ENCODE peak calls at places on chromosomes 4 and X, in ten cellular contexts. C, Z, N, R, W, I, G, P, L and T are unnamed samples.

GRCh38 chr4:8404791-8405515 is 35.6 kb downstream of the ACOX3 start:
- DNase-seq in C (no peak), Z (no peak), N (no peak), R (no peak), W (no peak), I (no peak), G (no peak), P (no peak), L (no peak), T (no peak)

GRCh38 chr4:88251914-88252313 is 32.4 kb downstream of the PPM1K start:
- DNase-seq in C (no peak), Z (no peak), N (no peak), R (no peak), W (no peak), I (no peak), G (no peak), P (no peak), L (no peak), T (no peak)

GRCh38 chrX:107678957-107679740 is 50.8 kb downstream of the PRPS1 start:
- DNase-seq in C (peak), Z (no peak), N (peak), R (peak), W (peak), I (peak), G (peak), P (peak), L (peak), T (no peak)

GRCh38 chr4:5206391-5206790 is 155.1 kb downstream of the STK32B start:
- DNase-seq in C (no peak), Z (no peak), N (no peak), R (peak), W (no peak), I (peak), G (peak), P (no peak), L (no peak), T (no peak)

GRCh38 chr4:105107105-105107856 is 39.4 kb upstream of the TET2 start:
- DNase-seq in C (no peak), Z (no peak), N (no peak), R (no peak), W (no peak), I (no peak), G (no peak), P (no peak), L (no peak), T (no peak)

GRCh38 chr4:158781963-158782362 is 13.1 kb downstream of the FNIP2 start:
- DNase-seq in C (no peak), Z (no peak), N (no peak), R (no peak), W (no peak), I (no peak), G (no peak), P (no peak), L (no peak), T (no peak)

GRCh38 chr4:21450331-21450730 is 498.2 kb downstream of the KCNIP4 start:
- DNase-seq in C (no peak), Z (no peak), N (no peak), R (no peak), W (no peak), I (no peak), G (no peak), P (no peak), L (no peak), T (no peak)

GRCh38 chrX:134013092-134013497 is 27.7 kb upstream of the GPC3 start:
- DNase-seq in C (no peak), Z (no peak), N (no peak), R (peak), W (peak), I (peak), G (peak), P (no peak), L (no peak), T (no peak)

GRCh38 chrX:40168183-40169015 is 70.6 kb upstream of the BCOR start:
- DNase-seq in C (no peak), Z (peak), N (no peak), R (no peak), W (no peak), I (no peak), G (peak), P (no peak), L (no peak), T (no peak)

GRCh38 chrX:41452972-41453371 is 5.8 kb downstream of the NYX start:
- DNase-seq in C (no peak), Z (no peak), N (no peak), R (peak), W (no peak), I (no peak), G (no peak), P (no peak), L (no peak), T (no peak)

GRCh38 chr4:30553721-30554120 is 166.4 kb upstream of the PCDH7 start:
- DNase-seq in C (no peak), Z (no peak), N (no peak), R (no peak), W (no peak), I (peak), G (no peak), P (no peak), L (no peak), T (no peak)

GRCh38 chr4:73976716-73977115 is 5.1 kb downstream of the PF4 start:
- DNase-seq in C (no peak), Z (no peak), N (no peak), R (peak), W (no peak), I (peak), G (no peak), P (no peak), L (no peak), T (no peak)

GRCh38 chr4:174061026-174061425 is 222.4 kb downstream of the FBXO8 start:
- DNase-seq in C (no peak), Z (no peak), N (no peak), R (no peak), W (no peak), I (peak), G (no peak), P (no peak), L (no peak), T (no peak)

GRCh38 chrX:50903387-50904027 is 7.0 kb upstream of the BMP15 start:
- DNase-seq in C (no peak), Z (peak), N (no peak), R (peak), W (peak), I (peak), G (no peak), P (no peak), L (peak), T (no peak)

GRCh38 chrX:14073561-14073960 is 43.9 kb upstream of the GEMIN8 start:
- DNase-seq in C (no peak), Z (no peak), N (no peak), R (no peak), W (no peak), I (peak), G (no peak), P (no peak), L (no peak), T (no peak)

GRCh38 chr4:115090483-115091075 is 22.8 kb downstream of the NDST4 start:
- DNase-seq in C (no peak), Z (peak), N (no peak), R (peak), W (peak), I (peak), G (no peak), P (no peak), L (no peak), T (no peak)

GRCh38 chrX:116239944-116240391 is 69.4 kb downstream of the AGTR2 start:
- DNase-seq in C (no peak), Z (no peak), N (no peak), R (peak), W (peak), I (peak), G (no peak), P (no peak), L (no peak), T (no peak)

GRCh38 chr4:66590488-66591215 is 920.4 kb upstream of the EPHA5 start:
- DNase-seq in C (no peak), Z (no peak), N (no peak), R (peak), W (no peak), I (peak), G (no peak), P (no peak), L (no peak), T (no peak)

GRCh38 chr4:33715996-33716395 is 2528.3 kb downstream of the ARAP2 start:
- DNase-seq in C (no peak), Z (no peak), N (no peak), R (peak), W (peak), I (peak), G (no peak), P (no peak), L (no peak), T (no peak)

GRCh38 chr4:177660223-177660622 is 218.0 kb upstream of the AGA start:
- DNase-seq in C (no peak), Z (no peak), N (no peak), R (no peak), W (no peak), I (no peak), G (no peak), P (no peak), L (no peak), T (no peak)

GRCh38 chr4:82125170-82125862 is 248.5 kb downstream of the HNRNPD start:
- DNase-seq in C (no peak), Z (no peak), N (no peak), R (no peak), W (no peak), I (no peak), G (no peak), P (no peak), L (no peak), T (no peak)

GRCh38 chr4:97770222-97770621 is 373.1 kb downstream of the STPG2 start:
- DNase-seq in C (no peak), Z (no peak), N (no peak), R (no peak), W (no peak), I (no peak), G (no peak), P (no peak), L (no peak), T (no peak)

GRCh38 chr4:142435599-142436235 is 410.4 kb downstream of the INPP4B start:
- DNase-seq in C (peak), Z (peak), N (no peak), R (no peak), W (no peak), I (no peak), G (no peak), P (no peak), L (no peak), T (no peak)

GRCh38 chrX:2640436-2641150 is 50.5 kb upstream of the CD99 start:
- DNase-seq in C (no peak), Z (no peak), N (no peak), R (no peak), W (no peak), I (no peak), G (no peak), P (no peak), L (no peak), T (no peak)

GRCh38 chr4:141636771-141637460 is 533 bp downstream of the IL15 start:
- DNase-seq in C (peak), Z (peak), N (peak), R (peak), W (peak), I (peak), G (peak), P (peak), L (peak), T (no peak)

GRCh38 chr4:128660361-128660964 is 149.0 kb upstream of the JADE1 start:
- DNase-seq in C (no peak), Z (no peak), N (no peak), R (peak), W (no peak), I (peak), G (peak), P (no peak), L (no peak), T (no peak)

GRCh38 chrX:72100824-72101351 is 30.8 kb downstream of the RTL5 start:
- DNase-seq in C (peak), Z (no peak), N (peak), R (no peak), W (no peak), I (no peak), G (no peak), P (peak), L (no peak), T (peak)

GRCh38 chrX:31423575-31424284 is 351.9 kb upstream of the FTHL17 start:
- DNase-seq in C (peak), Z (peak), N (no peak), R (peak), W (peak), I (peak), G (peak), P (no peak), L (peak), T (no peak)

GRCh38 chr4:38306482-38307071 is 346.4 kb downstream of the PTTG2 start:
- DNase-seq in C (no peak), Z (no peak), N (no peak), R (no peak), W (no peak), I (no peak), G (no peak), P (no peak), L (no peak), T (peak)
- H3K4me3 ChIP-seq in C (no peak), Z (no peak), N (peak), R (no peak), W (no peak), I (no peak), G (no peak), P (no peak), L (no peak), T (no peak)

DNA sequence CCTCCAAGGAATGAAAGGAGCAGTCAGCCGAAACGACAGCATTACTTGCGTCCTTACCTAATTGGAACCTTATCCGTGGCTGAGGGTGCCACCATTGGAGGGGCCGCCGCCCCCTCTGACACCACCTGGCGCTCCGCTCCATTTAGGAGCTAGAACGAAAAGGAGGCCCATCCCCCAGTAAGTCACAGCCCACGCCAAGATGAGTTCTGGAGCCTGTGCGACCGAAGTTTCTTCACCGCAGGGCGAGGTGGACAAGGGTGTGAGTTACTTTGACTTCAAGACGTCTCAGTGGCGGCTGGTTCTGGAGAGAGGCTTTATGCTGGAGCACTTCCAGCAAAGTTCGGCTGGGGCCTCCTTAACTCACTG is 729 bp upstream of the IRF2 start:
- DNase-seq in C (peak), Z (no peak), N (peak), R (peak), W (peak), I (peak), G (peak), P (peak), L (peak), T (no peak)
- H3K4me3 ChIP-seq in C (peak), Z (peak), N (peak), R (peak), W (peak), I (peak), G (peak), P (peak), L (peak), T (peak)

GRCh38 chr4:189364032-189364449 is 576.6 kb upstream of the FRG1 start:
- DNase-seq in C (peak), Z (no peak), N (no peak), R (no peak), W (no peak), I (no peak), G (no peak), P (no peak), L (no peak), T (no peak)

GRCh38 chr4:189367832-189368231 is 572.8 kb upstream of the FRG1 start:
- DNase-seq in C (no peak), Z (no peak), N (no peak), R (no peak), W (no peak), I (no peak), G (no peak), P (no peak), L (no peak), T (no peak)

DNA sequence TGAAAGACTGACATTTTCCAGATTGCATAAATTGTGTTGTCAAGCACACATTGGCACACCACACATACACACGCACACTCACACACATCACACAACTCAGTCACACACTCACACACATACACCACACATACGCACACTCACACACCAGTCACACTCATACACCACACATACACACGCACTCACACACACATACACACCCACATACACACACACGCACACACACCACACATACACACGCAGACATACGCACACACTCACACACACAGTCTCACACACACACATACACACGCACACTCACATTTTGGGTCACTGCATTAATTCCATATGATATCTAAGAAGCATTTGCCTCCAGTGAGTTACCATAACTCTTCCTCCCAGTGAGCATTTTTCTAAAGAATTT is 578.3 kb upstream of the FRG1 start:
- DNase-seq in C (no peak), Z (no peak), N (no peak), R (no peak), W (no peak), I (no peak), G (no peak), P (no peak), L (no peak), T (no peak)
- H3K4me3 ChIP-seq in C (no peak), Z (no peak), N (no peak), R (no peak), W (no peak), I (no peak), G (no peak), P (no peak), L (no peak), T (no peak)

DNA sequence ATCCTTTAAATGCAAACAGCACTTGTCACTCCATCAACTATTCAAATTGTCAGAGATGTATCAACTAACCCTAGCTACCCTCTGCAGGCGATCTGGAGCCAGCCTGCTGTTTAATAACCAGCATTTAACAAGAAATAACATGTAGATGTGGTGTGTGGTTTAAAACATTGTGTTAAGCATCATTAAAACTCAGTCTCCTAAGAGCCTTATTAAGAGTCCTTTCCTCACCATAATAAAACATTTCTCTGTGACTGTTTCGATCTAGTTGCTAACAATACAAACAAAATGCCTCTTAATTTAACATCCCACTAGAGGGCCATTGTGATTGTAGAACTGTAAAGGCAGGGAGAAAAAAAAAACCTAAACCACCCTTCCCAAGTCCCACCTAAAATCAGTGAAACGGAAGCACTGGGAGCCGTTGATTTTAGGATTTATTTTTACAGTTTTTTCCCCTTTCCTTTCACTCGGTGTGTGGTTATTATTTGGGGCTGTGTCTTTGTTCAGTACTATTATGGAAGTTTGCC is 708.6 kb downstream of the C4orf33 start:
- DNase-seq in C (no peak), Z (no peak), N (no peak), R (no peak), W (no peak), I (no peak), G (no peak), P (no peak), L (no peak), T (no peak)
- H3K4me3 ChIP-seq in C (no peak), Z (no peak), N (no peak), R (no peak), W (no peak), I (no peak), G (no peak), P (no peak), L (no peak), T (no peak)

GRCh38 chr4:102447413-102447812 is 53.7 kb upstream of the NFKB1 start:
- DNase-seq in C (no peak), Z (no peak), N (no peak), R (no peak), W (no peak), I (no peak), G (no peak), P (no peak), L (no peak), T (peak)
- H3K4me3 ChIP-seq in C (no peak), Z (no peak), N (no peak), R (no peak), W (no peak), I (no peak), G (no peak), P (no peak), L (no peak), T (no peak)

DNA sequence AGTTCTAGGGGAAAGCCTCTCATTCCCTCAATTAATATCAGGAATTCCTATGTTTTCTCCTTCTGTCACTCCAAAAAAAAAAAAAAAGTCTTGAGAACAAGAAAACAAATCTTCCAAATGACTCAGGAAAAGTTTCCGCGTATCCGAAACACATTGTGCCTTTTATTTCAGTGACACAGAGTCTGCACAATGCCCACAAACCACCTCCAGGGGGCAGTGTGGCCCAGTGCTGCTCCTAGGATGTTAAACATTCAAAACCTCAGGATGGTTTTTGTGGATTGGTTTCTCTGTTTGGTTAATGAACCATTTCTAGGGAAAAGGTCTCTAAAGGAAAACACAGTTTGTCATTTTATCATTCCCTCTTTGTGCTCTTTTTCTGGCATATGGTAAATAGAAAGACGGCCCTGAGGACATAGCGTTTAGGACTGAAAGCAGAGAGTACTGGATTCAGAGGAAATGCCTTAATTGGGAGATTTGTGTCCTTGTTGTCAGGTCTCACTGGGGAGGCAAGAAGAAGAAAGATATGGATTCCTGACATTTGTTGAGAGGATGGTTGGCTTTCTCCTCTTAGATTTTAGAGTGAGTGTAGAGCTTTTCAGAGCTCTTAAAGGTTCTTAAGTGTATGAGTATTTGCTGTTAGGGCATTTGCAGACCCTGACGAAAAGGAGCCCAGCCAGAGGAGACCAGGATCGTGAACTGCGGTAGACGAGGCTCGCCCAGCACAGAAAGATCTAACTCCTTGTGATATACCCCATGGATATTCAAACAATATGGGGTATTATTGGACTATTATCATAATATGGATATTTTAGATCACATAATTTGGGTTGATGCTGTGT is 65.7 kb upstream of the MAP9 start:
- DNase-seq in C (peak), Z (peak), N (peak), R (peak), W (peak), I (peak), G (peak), P (peak), L (peak), T (no peak)
- H3K4me3 ChIP-seq in C (peak), Z (no peak), N (no peak), R (peak), W (no peak), I (peak), G (no peak), P (no peak), L (no peak), T (no peak)

DNA sequence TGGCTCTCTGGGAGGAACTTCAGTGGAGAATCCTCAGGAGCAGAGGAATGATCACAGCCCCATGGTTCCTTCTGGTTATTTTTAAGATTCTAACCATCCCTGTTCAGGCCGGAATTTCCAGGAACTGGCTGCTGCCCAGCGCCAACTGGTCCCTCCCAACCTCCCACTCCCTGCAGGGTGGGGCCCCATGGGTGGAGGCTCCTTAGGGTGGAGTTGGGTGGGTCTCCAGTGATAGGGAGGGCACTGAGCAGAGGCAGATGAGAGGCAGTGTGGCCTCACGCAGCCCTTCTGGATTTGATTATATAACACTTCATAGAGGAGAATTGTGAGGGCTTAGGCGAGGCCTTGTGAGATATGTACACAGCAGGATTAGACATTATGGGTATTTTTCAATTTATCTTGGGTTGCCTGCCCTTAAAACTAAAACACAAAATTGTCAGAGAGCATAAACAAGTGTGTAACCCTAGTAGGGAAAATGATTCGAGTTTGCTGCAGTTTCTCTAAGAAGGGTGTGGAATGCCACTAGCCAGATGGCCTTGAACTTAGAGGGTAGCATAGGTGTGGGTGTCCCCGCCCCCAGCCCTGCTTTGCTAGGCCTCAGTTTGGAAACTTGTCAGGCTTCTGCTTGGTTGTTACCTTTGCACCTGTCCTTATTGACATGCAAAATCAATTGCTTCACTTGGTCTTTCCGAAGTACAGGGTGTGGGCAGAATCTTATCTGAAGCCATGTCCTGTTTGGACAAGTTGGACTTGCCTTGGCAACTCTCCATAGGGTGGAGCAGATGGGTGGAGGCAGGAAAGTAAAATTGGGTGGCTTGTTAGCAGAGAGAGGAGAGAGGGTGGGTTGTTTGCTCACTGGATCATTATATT is 9.3 kb downstream of the KLF3 start:
- DNase-seq in C (peak), Z (peak), N (no peak), R (peak), W (peak), I (peak), G (peak), P (peak), L (peak), T (no peak)
- H3K4me3 ChIP-seq in C (no peak), Z (no peak), N (no peak), R (no peak), W (no peak), I (no peak), G (no peak), P (no peak), L (no peak), T (no peak)